ENCODE peak calls at places on chromosomes 2 and 18, in four cellular contexts. X is epithelial cell of esophagus, Q is keratinocyte, G is fibroblast of mammary gland. W is an unnamed sample.

GRCh38 chr2:105686588-105686987 is 58.1 kb upstream of the NCK2 start:
- DNase-seq in X (no peak), Q (no peak), G (no peak), W (no peak)

GRCh38 chr2:57987835-57988573 is 58.6 kb upstream of the VRK2 start:
- DNase-seq in X (no peak), Q (no peak), G (peak), W (peak)

GRCh38 chr2:134160793-134161504 is 92.9 kb upstream of the MGAT5 start:
- DNase-seq in X (no peak), Q (no peak), G (no peak), W (no peak)

GRCh38 chr2:33153008-33153407 is 206.3 kb downstream of the LTBP1 start:
- DNase-seq in X (peak), Q (no peak), G (peak), W (peak)

GRCh38 chr18:59026364-59026763 is 113.3 kb upstream of the SEC11C start:
- DNase-seq in X (no peak), Q (no peak), G (no peak), W (no peak)

GRCh38 chr2:217331577-217332139 is 471.8 kb upstream of the TNP1 start:
- DNase-seq in X (peak), Q (no peak), G (peak), W (peak)

GRCh38 chr2:66714651-66715050 is 279.7 kb downstream of the MEIS1 start:
- DNase-seq in X (no peak), Q (no peak), G (no peak), W (peak)

GRCh38 chr18:9565407-9565806 is 49.0 kb downstream of the PPP4R1 start:
- DNase-seq in X (no peak), Q (no peak), G (no peak), W (no peak)

GRCh38 chr2:173797586-173798263 is 167.4 kb downstream of the SP3 start:
- DNase-seq in X (no peak), Q (no peak), G (no peak), W (no peak)

DNA sequence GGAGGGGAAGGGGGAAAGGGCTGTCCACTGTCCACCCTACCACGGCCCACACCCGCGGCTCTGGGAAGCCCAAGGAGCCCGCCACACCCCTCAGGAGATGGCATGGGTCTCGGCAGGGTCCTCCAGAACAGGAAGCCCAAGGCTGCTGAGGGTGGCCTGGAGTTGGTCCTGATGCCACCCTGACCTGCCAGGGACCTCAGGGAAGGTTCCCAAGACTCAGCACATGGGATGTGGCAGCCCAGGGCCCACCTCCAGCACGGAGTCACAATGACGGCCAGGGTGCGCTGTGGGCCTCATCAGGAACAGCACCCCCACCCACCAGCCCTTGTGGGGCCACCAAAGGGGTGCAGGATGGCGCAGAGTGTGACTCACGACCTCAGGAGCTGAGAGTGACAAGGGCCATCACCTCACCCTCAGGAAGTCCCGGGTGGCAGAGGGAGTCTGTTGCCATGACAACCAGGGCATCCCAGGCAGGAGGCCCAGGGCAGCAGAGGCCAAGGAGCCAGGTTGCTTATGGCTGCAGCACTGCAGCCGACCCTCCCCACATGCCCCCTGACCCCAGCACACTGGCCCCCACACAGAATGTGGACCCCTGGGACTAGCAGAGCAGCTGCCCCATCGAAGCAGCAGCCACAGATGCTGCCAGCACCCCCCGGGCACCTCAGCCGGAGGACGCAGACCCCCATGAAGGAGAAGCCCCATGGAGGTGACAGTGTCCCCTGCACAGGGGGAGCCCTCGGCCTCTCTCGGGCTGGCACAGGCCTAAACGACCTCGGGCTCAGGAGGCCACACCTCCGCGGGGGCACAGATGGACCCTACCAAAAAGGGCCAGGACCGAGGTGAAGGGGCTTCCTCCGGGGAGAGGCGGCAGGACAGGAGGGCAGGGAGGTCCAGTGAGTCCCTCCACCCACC is 34.3 kb downstream of the KIF1A start:
- DNase-seq in X (no peak), Q (no peak), G (no peak), W (no peak)
- TF ChIP-seq CTCF in X (no peak), Q (no peak), G (no peak), W (no peak)

GRCh38 chr2:88600038-88600465 is 27.2 kb downstream of the EIF2AK3 start:
- DNase-seq in X (peak), Q (peak), G (peak), W (peak)
- H3K4me3 ChIP-seq in X (no peak), Q (no peak), G (no peak), W (no peak)

GRCh38 chr2:47964277-47964676 is 58.0 kb upstream of the FBXO11 start:
- DNase-seq in X (no peak), Q (no peak), G (no peak), W (no peak)
- TF ChIP-seq CTCF in X (no peak), Q (no peak), G (no peak), W (no peak)

GRCh38 chr2:62456721-62457539 is 49.1 kb downstream of the TMEM17 start:
- DNase-seq in X (peak), Q (peak), G (peak), W (peak)

GRCh38 chr2:62458206-62459035 is 47.6 kb downstream of the TMEM17 start:
- DNase-seq in X (peak), Q (peak), G (peak), W (no peak)

GRCh38 chr2:62457555-62457954 is 48.4 kb downstream of the TMEM17 start:
- DNase-seq in X (no peak), Q (no peak), G (no peak), W (no peak)

GRCh38 chr2:62459106-62459505 is 46.9 kb downstream of the TMEM17 start:
- DNase-seq in X (no peak), Q (no peak), G (no peak), W (no peak)

GRCh38 chr2:62455957-62456692 is 49.9 kb downstream of the TMEM17 start:
- DNase-seq in X (no peak), Q (no peak), G (no peak), W (no peak)
- H3K4me3 ChIP-seq in X (no peak), Q (no peak), G (no peak), W (no peak)

DNA sequence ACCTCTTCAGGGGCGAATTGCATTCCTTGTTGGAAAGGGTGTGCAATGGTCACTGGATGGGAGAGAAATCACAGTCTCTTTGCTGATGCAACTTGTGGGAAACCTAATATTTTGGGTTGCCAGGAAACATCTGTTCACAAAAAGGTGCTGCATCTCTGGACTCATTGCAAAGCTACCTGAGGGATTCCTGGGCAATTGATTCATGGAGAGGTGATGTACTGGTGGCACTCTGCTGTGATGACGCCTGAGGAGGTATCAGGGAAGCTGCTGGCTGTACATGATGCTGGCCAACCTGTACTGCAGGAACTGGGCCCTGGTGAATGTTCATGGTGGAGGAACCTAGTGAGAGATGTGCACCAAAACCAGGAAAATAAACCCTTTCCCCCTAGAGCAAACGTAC is 516.0 kb upstream of the SPHKAP start:
- DNase-seq in X (no peak), Q (no peak), G (no peak), W (no peak)
- TF ChIP-seq CTCF in X (no peak), Q (no peak), G (no peak), W (no peak)

GRCh38 chr2:439077-439476 is 151.2 kb upstream of the ALKAL2 start:
- DNase-seq in X (no peak), Q (no peak), G (no peak), W (no peak)

GRCh38 chr2:439540-440465 is 151.9 kb upstream of the ALKAL2 start:
- DNase-seq in X (no peak), Q (no peak), G (no peak), W (no peak)

GRCh38 chr2:436203-436602 is 148.3 kb upstream of the ALKAL2 start:
- DNase-seq in X (no peak), Q (no peak), G (no peak), W (no peak)

GRCh38 chr2:437180-437579 is 149.3 kb upstream of the ALKAL2 start:
- DNase-seq in X (no peak), Q (no peak), G (no peak), W (no peak)

DNA sequence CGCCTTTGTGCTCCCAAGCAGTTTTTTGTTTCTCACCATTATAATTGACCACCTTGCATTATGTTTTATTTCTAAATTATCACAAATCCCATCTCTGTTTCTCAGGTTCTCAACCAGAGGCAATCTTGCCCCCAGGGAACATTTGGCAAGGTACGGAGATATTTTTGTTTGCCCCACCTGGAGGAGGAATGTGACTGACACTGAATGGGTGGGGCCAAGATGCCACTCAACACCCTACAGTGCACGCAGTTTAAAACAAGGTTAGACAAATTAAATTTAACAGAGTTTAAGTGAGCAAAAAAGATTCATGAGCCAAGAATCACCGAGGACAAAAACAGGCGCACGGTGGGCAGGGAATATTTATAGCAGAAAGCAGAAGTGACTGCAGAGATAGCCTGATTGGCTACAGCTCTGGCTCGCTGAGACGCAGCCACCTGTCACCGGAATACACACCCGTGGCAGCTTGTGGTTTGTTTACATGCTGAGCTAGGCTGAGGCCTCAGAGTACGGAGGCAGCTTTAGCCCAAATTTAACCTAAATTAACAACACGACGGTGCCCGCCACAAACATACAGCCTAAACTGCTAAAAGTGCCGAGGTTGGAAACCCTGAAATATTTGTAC is 150.0 kb upstream of the ALKAL2 start:
- DNase-seq in X (no peak), Q (no peak), G (no peak), W (no peak)
- H3K4me3 ChIP-seq in X (no peak), Q (no peak), G (no peak), W (no peak)

DNA sequence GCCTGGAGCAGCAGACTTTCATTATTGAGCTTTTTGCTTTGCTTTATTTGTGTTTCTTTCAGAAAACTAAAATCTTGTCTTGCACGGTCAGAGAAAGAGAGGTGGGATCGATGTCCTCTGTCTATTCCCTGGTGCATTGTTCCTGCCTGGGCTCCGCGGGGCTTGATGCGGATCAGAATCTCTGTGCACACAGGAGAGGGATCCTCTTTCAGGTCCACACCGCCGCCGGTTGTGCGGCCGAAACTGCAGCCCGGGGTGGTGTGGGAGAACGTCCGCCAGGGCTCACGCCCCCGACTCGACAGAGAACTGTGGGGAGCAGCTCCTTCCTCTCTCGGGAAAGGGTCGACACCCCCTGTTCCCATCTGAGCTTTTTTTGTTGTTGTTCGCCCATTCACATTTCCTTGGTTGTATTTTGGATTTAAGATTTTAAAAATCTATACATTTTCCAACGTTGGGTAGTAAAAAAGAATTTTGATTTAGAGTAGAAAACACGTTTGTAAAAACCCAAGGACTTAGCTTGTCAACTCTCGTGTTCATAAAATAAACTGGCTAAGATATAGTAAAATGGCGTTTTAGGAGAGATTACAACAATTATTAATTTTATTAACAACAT is 23.6 kb upstream of the ZNF516 start:
- DNase-seq in X (peak), Q (no peak), G (peak), W (peak)
- TF ChIP-seq CTCF in X (no peak), Q (no peak), G (no peak), W (no peak)

W was measured in astrocyte of the spinal cord.